ENCODE peak calls at places on chromosome 5, in seven cellular contexts. One of them, this sample, is unnamed.

GRCh38 chr5:119743927-119744326 is 114.6 kb downstream of the FAM170A start:
- DNase-seq in GM12891: peak; percentile 21
- DNase-seq in erythroblast: peak; percentile 73
- DNase-seq in pancreas: peak; percentile 4
- DNase-seq in AG09309: no peak
- DNase-seq in psoas muscle: no peak
- DNase-seq in stimulated activated CD4-positive, alpha-beta T cell treated with anti-CD3 and anti-CD28 coated beads, Interleukin-2, amount 100 ng/mL, for 48 hours: no peak
- DNase-seq in this sample: no peak

GRCh38 chr5:39476466-39477215 is 51.9 kb upstream of the DAB2 start:
- DNase-seq in psoas muscle: no peak
- DNase-seq in erythroblast: no peak
- DNase-seq in AG09309: peak; percentile 75
- DNase-seq in stimulated activated CD4-positive, alpha-beta T cell treated with anti-CD3 and anti-CD28 coated beads, Interleukin-2, amount 100 ng/mL, for 48 hours: no peak
- DNase-seq in pancreas: no peak
- DNase-seq in GM12891: no peak
- DNase-seq in this sample: no peak

GRCh38 chr5:159034083-159034824 is 65.5 kb downstream of the EBF1 start:
- DNase-seq in AG09309: no peak
- DNase-seq in pancreas: no peak
- DNase-seq in GM12891: no peak
- DNase-seq in stimulated activated CD4-positive, alpha-beta T cell treated with anti-CD3 and anti-CD28 coated beads, Interleukin-2, amount 100 ng/mL, for 48 hours: no peak
- DNase-seq in psoas muscle: no peak
- DNase-seq in erythroblast: no peak
- DNase-seq in this sample: peak; percentile 67

GRCh38 chr5:179293276-179293675 is 52.0 kb downstream of the ADAMTS2 start:
- DNase-seq in stimulated activated CD4-positive, alpha-beta T cell treated with anti-CD3 and anti-CD28 coated beads, Interleukin-2, amount 100 ng/mL, for 48 hours: no peak
- DNase-seq in erythroblast: no peak
- DNase-seq in pancreas: no peak
- DNase-seq in AG09309: no peak
- DNase-seq in GM12891: no peak
- DNase-seq in psoas muscle: no peak
- DNase-seq in this sample: no peak

GRCh38 chr5:153504726-153505125 is 14.3 kb downstream of the GRIA1 start:
- DNase-seq in psoas muscle: no peak
- DNase-seq in GM12891: no peak
- DNase-seq in pancreas: no peak
- DNase-seq in stimulated activated CD4-positive, alpha-beta T cell treated with anti-CD3 and anti-CD28 coated beads, Interleukin-2, amount 100 ng/mL, for 48 hours: no peak
- DNase-seq in AG09309: no peak
- DNase-seq in erythroblast: no peak
- DNase-seq in this sample: no peak

GRCh38 chr5:67246108-67246507 is 49.5 kb upstream of the CD180 start:
- DNase-seq in erythroblast: peak; percentile 85
- DNase-seq in pancreas: no peak
- DNase-seq in GM12891: no peak
- DNase-seq in AG09309: no peak
- DNase-seq in stimulated activated CD4-positive, alpha-beta T cell treated with anti-CD3 and anti-CD28 coated beads, Interleukin-2, amount 100 ng/mL, for 48 hours: no peak
- DNase-seq in psoas muscle: no peak
- DNase-seq in this sample: no peak

GRCh38 chr5:126965061-126965475 is 65.3 kb downstream of the MARCHF3 start:
- DNase-seq in AG09309: peak; percentile 82
- DNase-seq in GM12891: no peak
- DNase-seq in pancreas: no peak
- DNase-seq in stimulated activated CD4-positive, alpha-beta T cell treated with anti-CD3 and anti-CD28 coated beads, Interleukin-2, amount 100 ng/mL, for 48 hours: no peak
- DNase-seq in psoas muscle: no peak
- DNase-seq in erythroblast: peak; percentile 65
- DNase-seq in this sample: no peak

GRCh38 chr5:123035320-123035949 is 1.1 kb downstream of the PPIC start:
- DNase-seq in pancreas: peak; percentile 34
- DNase-seq in AG09309: no peak
- DNase-seq in erythroblast: peak; percentile 38
- DNase-seq in psoas muscle: peak; percentile 64
- DNase-seq in GM12891: peak; percentile 35
- DNase-seq in stimulated activated CD4-positive, alpha-beta T cell treated with anti-CD3 and anti-CD28 coated beads, Interleukin-2, amount 100 ng/mL, for 48 hours: no peak
- DNase-seq in this sample: peak; percentile 50

GRCh38 chr5:7856855-7857254 is 5.9 kb upstream of the CFAP90 start:
- DNase-seq in GM12891: no peak
- DNase-seq in psoas muscle: no peak
- DNase-seq in AG09309: no peak
- DNase-seq in erythroblast: peak; percentile 50
- DNase-seq in pancreas: peak; percentile 33
- DNase-seq in stimulated activated CD4-positive, alpha-beta T cell treated with anti-CD3 and anti-CD28 coated beads, Interleukin-2, amount 100 ng/mL, for 48 hours: no peak
- DNase-seq in this sample: peak; percentile 55

GRCh38 chr5:134552301-134552700 is 26.8 kb downstream of the JADE2 start:
- DNase-seq in GM12891: no peak
- DNase-seq in erythroblast: no peak
- DNase-seq in pancreas: peak; percentile 62
- DNase-seq in AG09309: peak; percentile 95
- DNase-seq in stimulated activated CD4-positive, alpha-beta T cell treated with anti-CD3 and anti-CD28 coated beads, Interleukin-2, amount 100 ng/mL, for 48 hours: no peak
- DNase-seq in psoas muscle: no peak
- DNase-seq in this sample: no peak

GRCh38 chr5:137313526-137314175 is 185.5 kb downstream of the SPOCK1 start:
- DNase-seq in erythroblast: no peak
- DNase-seq in psoas muscle: no peak
- DNase-seq in GM12891: no peak
- DNase-seq in AG09309: no peak
- DNase-seq in stimulated activated CD4-positive, alpha-beta T cell treated with anti-CD3 and anti-CD28 coated beads, Interleukin-2, amount 100 ng/mL, for 48 hours: no peak
- DNase-seq in pancreas: no peak
- DNase-seq in this sample: no peak

GRCh38 chr5:128264567-128264966 is 181.0 kb downstream of the SLC12A2 start:
- DNase-seq in psoas muscle: no peak
- DNase-seq in stimulated activated CD4-positive, alpha-beta T cell treated with anti-CD3 and anti-CD28 coated beads, Interleukin-2, amount 100 ng/mL, for 48 hours: no peak
- DNase-seq in erythroblast: no peak
- DNase-seq in AG09309: no peak
- DNase-seq in pancreas: no peak
- DNase-seq in GM12891: no peak
- DNase-seq in this sample: no peak

GRCh38 chr5:132813599-132814440 is 718 bp downstream of the SOWAHA start:
- DNase-seq in pancreas: no peak
- DNase-seq in GM12891: no peak
- DNase-seq in AG09309: no peak
- DNase-seq in psoas muscle: peak; percentile 59
- DNase-seq in erythroblast: peak; percentile 52
- DNase-seq in stimulated activated CD4-positive, alpha-beta T cell treated with anti-CD3 and anti-CD28 coated beads, Interleukin-2, amount 100 ng/mL, for 48 hours: no peak
- DNase-seq in this sample: no peak

GRCh38 chr5:142446131-142446959 is 121.5 kb upstream of the SPRY4 start:
- DNase-seq in pancreas: no peak
- DNase-seq in AG09309: no peak
- DNase-seq in psoas muscle: no peak
- DNase-seq in erythroblast: no peak
- DNase-seq in stimulated activated CD4-positive, alpha-beta T cell treated with anti-CD3 and anti-CD28 coated beads, Interleukin-2, amount 100 ng/mL, for 48 hours: no peak
- DNase-seq in GM12891: no peak
- DNase-seq in this sample: no peak

GRCh38 chr5:180180198-180180820 is 28.7 kb downstream of the RASGEF1C start:
- DNase-seq in GM12891: no peak
- DNase-seq in erythroblast: no peak
- DNase-seq in pancreas: no peak
- DNase-seq in psoas muscle: no peak
- DNase-seq in stimulated activated CD4-positive, alpha-beta T cell treated with anti-CD3 and anti-CD28 coated beads, Interleukin-2, amount 100 ng/mL, for 48 hours: no peak
- DNase-seq in AG09309: no peak
- DNase-seq in this sample: no peak

GRCh38 chr5:138632900-138633489 is 57.8 kb upstream of the HSPA9 start:
- DNase-seq in erythroblast: peak; percentile 70
- DNase-seq in GM12891: peak; percentile 15
- DNase-seq in AG09309: no peak
- DNase-seq in pancreas: peak; percentile 48
- DNase-seq in stimulated activated CD4-positive, alpha-beta T cell treated with anti-CD3 and anti-CD28 coated beads, Interleukin-2, amount 100 ng/mL, for 48 hours: peak; percentile 20
- DNase-seq in psoas muscle: peak; percentile 65
- DNase-seq in this sample: peak; percentile 54

GRCh38 chr5:60287174-60287771 is 393.7 kb upstream of the PDE4D start:
- DNase-seq in AG09309: no peak
- DNase-seq in stimulated activated CD4-positive, alpha-beta T cell treated with anti-CD3 and anti-CD28 coated beads, Interleukin-2, amount 100 ng/mL, for 48 hours: peak; percentile 1
- DNase-seq in psoas muscle: no peak
- DNase-seq in GM12891: no peak
- DNase-seq in pancreas: peak; percentile 25
- DNase-seq in erythroblast: peak; percentile 80
- DNase-seq in this sample: no peak

GRCh38 chr5:172662596-172662995 is 21.5 kb downstream of the NEURL1B start:
- DNase-seq in pancreas: no peak
- DNase-seq in psoas muscle: no peak
- DNase-seq in GM12891: no peak
- DNase-seq in stimulated activated CD4-positive, alpha-beta T cell treated with anti-CD3 and anti-CD28 coated beads, Interleukin-2, amount 100 ng/mL, for 48 hours: no peak
- DNase-seq in AG09309: no peak
- DNase-seq in erythroblast: no peak
- DNase-seq in this sample: no peak

GRCh38 chr5:113293068-113293571 is 141.7 kb downstream of the TSSK1B start:
- DNase-seq in erythroblast: no peak
- DNase-seq in AG09309: no peak
- DNase-seq in pancreas: no peak
- DNase-seq in stimulated activated CD4-positive, alpha-beta T cell treated with anti-CD3 and anti-CD28 coated beads, Interleukin-2, amount 100 ng/mL, for 48 hours: no peak
- DNase-seq in psoas muscle: no peak
- DNase-seq in GM12891: no peak
- DNase-seq in this sample: no peak

GRCh38 chr5:150368526-150368925 is 11.0 kb downstream of the TCOF1 start:
- DNase-seq in stimulated activated CD4-positive, alpha-beta T cell treated with anti-CD3 and anti-CD28 coated beads, Interleukin-2, amount 100 ng/mL, for 48 hours: no peak
- DNase-seq in AG09309: no peak
- DNase-seq in pancreas: no peak
- DNase-seq in erythroblast: no peak
- DNase-seq in GM12891: no peak
- DNase-seq in psoas muscle: peak; percentile 28
- DNase-seq in this sample: no peak

GRCh38 chr5:41522193-41522786 is 11.9 kb upstream of the PLCXD3 start:
- DNase-seq in AG09309: no peak
- DNase-seq in GM12891: no peak
- DNase-seq in erythroblast: no peak
- DNase-seq in psoas muscle: no peak
- DNase-seq in pancreas: no peak
- DNase-seq in stimulated activated CD4-positive, alpha-beta T cell treated with anti-CD3 and anti-CD28 coated beads, Interleukin-2, amount 100 ng/mL, for 48 hours: no peak
- DNase-seq in this sample: no peak

GRCh38 chr5:132506094-132506692 is 15.6 kb upstream of the IRF1 start:
- DNase-seq in erythroblast: peak; percentile 67
- DNase-seq in stimulated activated CD4-positive, alpha-beta T cell treated with anti-CD3 and anti-CD28 coated beads, Interleukin-2, amount 100 ng/mL, for 48 hours: no peak
- DNase-seq in pancreas: no peak
- DNase-seq in AG09309: peak; percentile 90
- DNase-seq in psoas muscle: no peak
- DNase-seq in GM12891: no peak
- DNase-seq in this sample: no peak

GRCh38 chr5:59061377-59061776 is 478.5 kb downstream of the RAB3C start:
- DNase-seq in erythroblast: no peak
- DNase-seq in stimulated activated CD4-positive, alpha-beta T cell treated with anti-CD3 and anti-CD28 coated beads, Interleukin-2, amount 100 ng/mL, for 48 hours: no peak
- DNase-seq in pancreas: no peak
- DNase-seq in GM12891: no peak
- DNase-seq in AG09309: no peak
- DNase-seq in psoas muscle: no peak
- DNase-seq in this sample: no peak

GRCh38 chr5:106964102-106964501 is 706.6 kb downstream of the EFNA5 start:
- DNase-seq in GM12891: no peak
- DNase-seq in pancreas: no peak
- DNase-seq in AG09309: no peak
- DNase-seq in psoas muscle: no peak
- DNase-seq in stimulated activated CD4-positive, alpha-beta T cell treated with anti-CD3 and anti-CD28 coated beads, Interleukin-2, amount 100 ng/mL, for 48 hours: no peak
- DNase-seq in erythroblast: no peak
- DNase-seq in this sample: no peak

GRCh38 chr5:138824924-138825863 is 49.9 kb downstream of the LRRTM2 start:
- DNase-seq in GM12891: peak; percentile 20
- DNase-seq in pancreas: no peak
- DNase-seq in AG09309: no peak
- DNase-seq in psoas muscle: no peak
- DNase-seq in stimulated activated CD4-positive, alpha-beta T cell treated with anti-CD3 and anti-CD28 coated beads, Interleukin-2, amount 100 ng/mL, for 48 hours: no peak
- DNase-seq in erythroblast: peak; percentile 49
- DNase-seq in this sample: no peak

GRCh38 chr5:105931782-105932489 is 1738.8 kb downstream of the EFNA5 start:
- DNase-seq in pancreas: no peak
- DNase-seq in psoas muscle: no peak
- DNase-seq in GM12891: no peak
- DNase-seq in erythroblast: no peak
- DNase-seq in AG09309: no peak
- DNase-seq in stimulated activated CD4-positive, alpha-beta T cell treated with anti-CD3 and anti-CD28 coated beads, Interleukin-2, amount 100 ng/mL, for 48 hours: no peak
- DNase-seq in this sample: no peak

GRCh38 chr5:43017438-43017820 is 22.7 kb downstream of the ANXA2R start:
- DNase-seq in stimulated activated CD4-positive, alpha-beta T cell treated with anti-CD3 and anti-CD28 coated beads, Interleukin-2, amount 100 ng/mL, for 48 hours: no peak
- DNase-seq in erythroblast: peak; percentile 79
- DNase-seq in AG09309: no peak
- DNase-seq in psoas muscle: peak; percentile 56
- DNase-seq in GM12891: no peak
- DNase-seq in pancreas: no peak
- DNase-seq in this sample: no peak

GRCh38 chr5:98816574-98817222 is 43.2 kb downstream of the RGMB start:
- DNase-seq in stimulated activated CD4-positive, alpha-beta T cell treated with anti-CD3 and anti-CD28 coated beads, Interleukin-2, amount 100 ng/mL, for 48 hours: no peak
- DNase-seq in erythroblast: peak; percentile 68
- DNase-seq in GM12891: no peak
- DNase-seq in AG09309: no peak
- DNase-seq in pancreas: peak; percentile 81
- DNase-seq in psoas muscle: no peak
- DNase-seq in this sample: no peak

GRCh38 chr5:157576678-157577077 is 1.1 kb upstream of the ADAM19 start:
- DNase-seq in erythroblast: no peak
- DNase-seq in psoas muscle: no peak
- DNase-seq in stimulated activated CD4-positive, alpha-beta T cell treated with anti-CD3 and anti-CD28 coated beads, Interleukin-2, amount 100 ng/mL, for 48 hours: no peak
- DNase-seq in GM12891: no peak
- DNase-seq in AG09309: no peak
- DNase-seq in pancreas: no peak
- DNase-seq in this sample: no peak

GRCh38 chr5:88660947-88661869 is 221.8 kb downstream of the MEF2C start:
- DNase-seq in GM12891: peak; percentile 68
- DNase-seq in AG09309: peak; percentile 13
- DNase-seq in stimulated activated CD4-positive, alpha-beta T cell treated with anti-CD3 and anti-CD28 coated beads, Interleukin-2, amount 100 ng/mL, for 48 hours: no peak
- DNase-seq in erythroblast: peak; percentile 50
- DNase-seq in pancreas: peak; percentile 54
- DNase-seq in psoas muscle: peak; percentile 62
- DNase-seq in this sample: no peak